ENCODE peak calls at places on chromosome 7, in nine cellular contexts. E is A673; A is RWPE1; U is pancreas; X is brain microvascular endothelial cell; Q is CD8-positive, alpha-beta T cell; V is tibial nerve; H is endodermal cell; W is left lung. P is an unnamed sample.
A peak's percentile ranks its signal among the peaks of the same experiment; 100 is the strongest.

GRCh38 chr7:20929199-20929598 is 142.5 kb upstream of the SP8 start:
- DNase-seq in E (no peak), A (no peak), U (no peak), X (no peak), Q (no peak), V (no peak), H (no peak), W (no peak), P (no peak)

GRCh38 chr7:150784954-150785353 is 15.2 kb downstream of the TMEM176B start:
- DNase-seq in E (no peak), A (no peak), U (no peak), X (no peak), Q (no peak), V (no peak), H (no peak), W (no peak), P (peak; percentile 54)

GRCh38 chr7:151059362-151060112 is at the start of gene SLC4A2:
- DNase-seq in E (peak; percentile 89), A (peak; percentile 81), U (peak; percentile 77), X (peak; percentile 42), Q (peak; percentile 73), V (peak; percentile 73), H (peak; percentile 86), W (peak; percentile 94), P (peak; percentile 77)

GRCh38 chr7:82455295-82455694 is 11.7 kb upstream of the CACNA2D1 start:
- DNase-seq in E (no peak), A (no peak), U (no peak), X (no peak), Q (no peak), V (no peak), H (no peak), W (no peak), P (no peak)

GRCh38 chr7:101521430-101521925 is 107.6 kb downstream of the MYL10 start:
- DNase-seq in E (no peak), A (no peak), U (no peak), X (no peak), Q (no peak), V (no peak), H (no peak), W (no peak), P (no peak)

GRCh38 chr7:97845622-97846203 is 26.5 kb downstream of the ASNS start:
- DNase-seq in E (peak; percentile 52), A (peak; percentile 15), U (no peak), X (peak; percentile 16), Q (no peak), V (no peak), H (no peak), W (no peak), P (no peak)

GRCh38 chr7:561631-562393 is 42.2 kb upstream of the PDGFA start:
- DNase-seq in E (no peak), A (no peak), U (peak; percentile 89), X (no peak), Q (no peak), V (no peak), H (no peak), W (peak; percentile 78), P (no peak)

GRCh38 chr7:29494350-29494749 is 69.3 kb upstream of the PRR15 start:
- DNase-seq in E (no peak), A (no peak), U (no peak), X (no peak), Q (no peak), V (no peak), H (no peak), W (no peak), P (no peak)

GRCh38 chr7:28203498-28204240 is 23.1 kb upstream of the JAZF1 start:
- DNase-seq in E (no peak), A (no peak), U (no peak), X (no peak), Q (no peak), V (no peak), H (no peak), W (no peak), P (no peak)

GRCh38 chr7:98705620-98706019 is 88.5 kb downstream of the NPTX2 start:
- DNase-seq in E (no peak), A (no peak), U (no peak), X (no peak), Q (no peak), V (no peak), H (no peak), W (no peak), P (no peak)

GRCh38 chr7:24936121-24936824 is 43.7 kb downstream of the OSBPL3 start:
- DNase-seq in E (peak; percentile 34), A (no peak), U (no peak), X (no peak), Q (no peak), V (no peak), H (no peak), W (no peak), P (no peak)

GRCh38 chr7:128407751-128408708 is 1.8 kb downstream of the IMPDH1 start:
- DNase-seq in E (peak; percentile 61), A (no peak), U (no peak), X (no peak), Q (no peak), V (no peak), H (no peak), W (peak; percentile 77), P (no peak)

GRCh38 chr7:128406986-128407589 is 2.7 kb downstream of the IMPDH1 start:
- DNase-seq in E (no peak), A (no peak), U (no peak), X (no peak), Q (no peak), V (no peak), H (no peak), W (no peak), P (no peak)

GRCh38 chr7:128410092-128410665 is 397 bp upstream of the IMPDH1 start:
- DNase-seq in E (peak; percentile 81), A (peak; percentile 35), U (no peak), X (peak; percentile 78), Q (peak; percentile 57), V (peak; percentile 46), H (peak; percentile 88), W (peak; percentile 90), P (peak; percentile 68)

GRCh38 chr7:128409435-128410091 is at the start of gene IMPDH1:
- DNase-seq in E (peak; percentile 83), A (peak; percentile 90), U (peak; percentile 84), X (peak; percentile 51), Q (peak; percentile 87), V (peak; percentile 87), H (peak; percentile 95), W (peak; percentile 99), P (peak; percentile 86)

DNA sequence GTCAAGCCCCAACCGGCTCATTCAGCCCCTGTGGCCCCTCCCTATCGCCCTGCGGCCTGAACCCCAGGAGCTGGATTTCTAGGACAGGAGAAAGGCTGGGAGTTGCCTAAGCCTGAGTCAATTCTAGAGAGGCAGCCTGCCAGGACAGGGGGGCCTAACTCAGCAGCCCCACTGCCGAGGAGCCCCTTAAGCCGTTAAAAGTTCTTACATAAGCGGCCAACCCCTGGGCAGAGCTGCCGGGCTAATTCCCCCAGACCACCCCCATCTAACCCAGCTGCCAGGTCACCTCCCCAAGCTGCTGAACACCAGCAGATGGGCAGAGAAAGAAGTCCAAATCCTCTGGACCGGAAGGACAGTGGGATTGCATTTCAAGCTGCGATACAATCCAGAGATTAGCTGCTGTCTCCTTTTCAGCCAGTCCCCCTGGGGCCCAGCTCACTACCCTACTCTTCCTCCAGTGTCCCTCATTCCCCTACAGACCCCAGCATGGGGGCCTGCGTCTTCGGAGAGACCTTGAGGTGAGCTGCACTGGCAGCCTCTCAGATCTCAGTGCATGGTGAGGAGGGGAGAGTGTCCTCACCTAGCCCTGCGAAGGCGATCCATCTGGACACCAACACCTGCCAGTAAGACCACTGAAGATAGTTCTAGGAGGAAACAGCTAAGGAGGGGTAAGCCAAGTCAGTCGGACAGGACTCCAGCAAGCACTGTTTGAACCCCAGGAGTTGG is 910 bp downstream of the IMPDH1 start:
- DNase-seq in E (peak; percentile 41), A (peak; percentile 47), U (no peak), X (no peak), Q (no peak), V (peak; percentile 39), H (peak; percentile 70), W (peak; percentile 78), P (peak; percentile 63)
- H3K27ac ChIP-seq in E (peak overlapping the region; percentile 56), A (peak overlapping the region; percentile 89), U (no peak overlapping the region), X (no peak overlapping the region), Q (peak overlapping the region; percentile 74), V (peak overlapping the region; percentile 84), H (no peak overlapping the region), W (peak overlapping the region; percentile 95), P (peak overlapping the region; percentile 80)

GRCh38 chr7:100148225-100148558 is 526 bp upstream of the LAMTOR4 start:
- DNase-seq in E (no peak), A (no peak), U (no peak), X (no peak), Q (no peak), V (no peak), H (no peak), W (no peak), P (no peak)

GRCh38 chr7:100141554-100141949 is 7.2 kb upstream of the LAMTOR4 start:
- DNase-seq in E (no peak), A (no peak), U (no peak), X (no peak), Q (no peak), V (no peak), H (no peak), W (no peak), P (no peak)

GRCh38 chr7:100137851-100138760 is 10.6 kb upstream of the LAMTOR4 start:
- DNase-seq in E (no peak), A (no peak), U (no peak), X (no peak), Q (no peak), V (no peak), H (no peak), W (no peak), P (no peak)

GRCh38 chr7:100147278-100147677 is 1.4 kb upstream of the LAMTOR4 start:
- DNase-seq in E (no peak), A (no peak), U (no peak), X (no peak), Q (no peak), V (no peak), H (no peak), W (no peak), P (no peak)

GRCh38 chr7:100142461-100142860 is 6.3 kb upstream of the LAMTOR4 start:
- DNase-seq in E (no peak), A (no peak), U (no peak), X (no peak), Q (no peak), V (no peak), H (no peak), W (no peak), P (no peak)
- TF ChIP-seq CTCF in E (no peak), A (no peak), U (no peak), X (no peak), Q (no peak), V (no peak), H (no peak), W (no peak), P (no peak)

DNA sequence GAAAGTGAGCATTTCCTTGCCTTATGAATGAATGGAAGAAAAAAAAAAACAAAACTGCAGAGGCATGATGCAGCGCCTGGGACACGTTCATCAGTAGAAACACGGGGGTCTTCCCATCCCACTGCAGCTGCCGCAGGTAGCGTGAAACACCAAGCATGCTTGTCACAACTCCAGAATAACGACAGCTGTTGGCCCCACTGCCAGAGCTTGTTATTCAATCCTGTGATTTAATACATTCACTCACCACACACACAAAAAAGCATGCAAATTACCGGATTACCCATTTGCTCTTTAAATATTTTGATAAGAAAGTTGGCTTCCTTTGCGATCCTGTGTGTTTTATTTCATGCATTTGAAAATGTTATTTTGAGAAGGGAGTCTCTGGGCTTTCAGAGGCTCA is 48.5 kb upstream of the GNA12 start:
- DNase-seq in E (peak; percentile 50), A (no peak), U (no peak), X (no peak), Q (no peak), V (no peak), H (no peak), W (no peak), P (no peak)
- H3K27ac ChIP-seq in E (no peak overlapping the region), A (no peak overlapping the region), U (no peak overlapping the region), X (no peak overlapping the region), Q (no peak overlapping the region), V (no peak overlapping the region), H (no peak overlapping the region), W (no peak overlapping the region), P (no peak overlapping the region)

GRCh38 chr7:156156734-156157408 is 344.6 kb upstream of the SHH start:
- DNase-seq in E (peak; percentile 10), A (peak; percentile 23), U (peak; percentile 20), X (peak; percentile 16), Q (no peak), V (no peak), H (peak; percentile 87), W (no peak), P (peak; percentile 48)
- TF ChIP-seq CTCF in E (peak; percentile 32), A (no peak), U (no peak), X (peak; percentile 17), Q (no peak), V (no peak), H (peak; percentile 66), W (no peak), P (no peak)

P was measured in right atrium auricular region.